ENCODE peak calls at places on chromosomes 12 and 14, in five cellular contexts. One of them, this sample, is unnamed.

GRCh38 chr12:2842948-2843347 is 8.1 kb upstream of the NRIP2 start:
- DNase-seq in GM12878: no peak
- DNase-seq in heart left ventricle: peak
- DNase-seq in sigmoid colon: no peak
- DNase-seq in gastrocnemius medialis: no peak
- DNase-seq in this sample: no peak

GRCh38 chr14:50763386-50764007 is 67.5 kb downstream of the NIN start:
- DNase-seq in GM12878: no peak
- DNase-seq in heart left ventricle: no peak
- DNase-seq in sigmoid colon: no peak
- DNase-seq in gastrocnemius medialis: no peak
- DNase-seq in this sample: no peak

GRCh38 chr12:48925218-48925871 is at the start of gene FKBP11:
- DNase-seq in GM12878: peak
- DNase-seq in heart left ventricle: peak
- DNase-seq in sigmoid colon: peak
- DNase-seq in gastrocnemius medialis: no peak
- DNase-seq in this sample: peak

GRCh38 chr12:97921957-97922722 is 459.5 kb downstream of the RMST start:
- DNase-seq in GM12878: no peak
- DNase-seq in heart left ventricle: no peak
- DNase-seq in sigmoid colon: no peak
- DNase-seq in gastrocnemius medialis: no peak
- DNase-seq in this sample: no peak

GRCh38 chr12:103735291-103735690 is 105.7 kb downstream of the NT5DC3 start:
- DNase-seq in GM12878: no peak
- DNase-seq in heart left ventricle: no peak
- DNase-seq in sigmoid colon: no peak
- DNase-seq in gastrocnemius medialis: no peak
- DNase-seq in this sample: no peak

GRCh38 chr12:75099215-75099614 is 110.4 kb downstream of the KCNC2 start:
- DNase-seq in GM12878: no peak
- DNase-seq in heart left ventricle: no peak
- DNase-seq in sigmoid colon: no peak
- DNase-seq in gastrocnemius medialis: no peak
- DNase-seq in this sample: no peak

GRCh38 chr12:121620328-121620891 is 5.9 kb upstream of the ORAI1 start:
- DNase-seq in GM12878: no peak
- DNase-seq in heart left ventricle: no peak
- DNase-seq in sigmoid colon: no peak
- DNase-seq in gastrocnemius medialis: no peak
- DNase-seq in this sample: no peak

GRCh38 chr12:52833922-52834726 is at the start of gene KRT79:
- DNase-seq in GM12878: no peak
- DNase-seq in heart left ventricle: no peak
- DNase-seq in sigmoid colon: no peak
- DNase-seq in gastrocnemius medialis: no peak
- DNase-seq in this sample: no peak

GRCh38 chr14:44462372-44462771 is 44.7 kb downstream of the FSCB start:
- DNase-seq in GM12878: no peak
- DNase-seq in heart left ventricle: no peak
- DNase-seq in sigmoid colon: no peak
- DNase-seq in gastrocnemius medialis: no peak
- DNase-seq in this sample: no peak

GRCh38 chr12:64627781-64628180 is 17.5 kb downstream of the RASSF3 start:
- DNase-seq in GM12878: no peak
- DNase-seq in heart left ventricle: no peak
- DNase-seq in sigmoid colon: no peak
- DNase-seq in gastrocnemius medialis: no peak
- DNase-seq in this sample: no peak

GRCh38 chr12:122238861-122239260 is 13.0 kb upstream of the DIABLO start:
- DNase-seq in GM12878: no peak
- DNase-seq in heart left ventricle: no peak
- DNase-seq in sigmoid colon: no peak
- DNase-seq in gastrocnemius medialis: no peak
- DNase-seq in this sample: no peak

GRCh38 chr14:21072102-21072501 is 2.0 kb downstream of the ARHGEF40 start:
- DNase-seq in GM12878: no peak
- DNase-seq in heart left ventricle: no peak
- DNase-seq in sigmoid colon: no peak
- DNase-seq in gastrocnemius medialis: no peak
- DNase-seq in this sample: no peak

GRCh38 chr12:75526655-75527511 is 15.5 kb upstream of the KRR1 start:
- DNase-seq in GM12878: peak
- DNase-seq in heart left ventricle: peak
- DNase-seq in sigmoid colon: peak
- DNase-seq in gastrocnemius medialis: no peak
- DNase-seq in this sample: no peak

GRCh38 chr14:57816568-57817284 is 49.2 kb downstream of the SLC35F4 start:
- DNase-seq in GM12878: no peak
- DNase-seq in heart left ventricle: no peak
- DNase-seq in sigmoid colon: no peak
- DNase-seq in gastrocnemius medialis: no peak
- DNase-seq in this sample: no peak

GRCh38 chr14:92649934-92650545 is 98.4 kb downstream of the LGMN start:
- DNase-seq in GM12878: no peak
- DNase-seq in heart left ventricle: no peak
- DNase-seq in sigmoid colon: peak
- DNase-seq in gastrocnemius medialis: peak
- DNase-seq in this sample: peak

GRCh38 chr12:27618836-27619235 is 77.4 kb upstream of the REP15 start:
- DNase-seq in GM12878: no peak
- DNase-seq in heart left ventricle: no peak
- DNase-seq in sigmoid colon: no peak
- DNase-seq in gastrocnemius medialis: no peak
- DNase-seq in this sample: no peak

GRCh38 chr12:70733385-70733784 is 96.2 kb upstream of the PTPRB start:
- DNase-seq in GM12878: peak
- DNase-seq in heart left ventricle: no peak
- DNase-seq in sigmoid colon: no peak
- DNase-seq in gastrocnemius medialis: no peak
- DNase-seq in this sample: no peak

GRCh38 chr12:110917467-110917866 is 2.9 kb downstream of the MYL2 start:
- DNase-seq in GM12878: no peak
- DNase-seq in heart left ventricle: no peak
- DNase-seq in sigmoid colon: no peak
- DNase-seq in gastrocnemius medialis: no peak
- DNase-seq in this sample: no peak

GRCh38 chr14:63594455-63595372 is 47.0 kb downstream of the WDR89 start:
- DNase-seq in GM12878: no peak
- DNase-seq in heart left ventricle: no peak
- DNase-seq in sigmoid colon: no peak
- DNase-seq in gastrocnemius medialis: no peak
- DNase-seq in this sample: no peak

GRCh38 chr14:22691171-22691570 is 47.0 kb upstream of the OR6J1 start:
- DNase-seq in GM12878: no peak
- DNase-seq in heart left ventricle: no peak
- DNase-seq in sigmoid colon: no peak
- DNase-seq in gastrocnemius medialis: no peak
- DNase-seq in this sample: no peak

GRCh38 chr12:13539051-13539450 is 342.5 kb downstream of the EMP1 start:
- DNase-seq in GM12878: no peak
- DNase-seq in heart left ventricle: no peak
- DNase-seq in sigmoid colon: no peak
- DNase-seq in gastrocnemius medialis: no peak
- DNase-seq in this sample: no peak

GRCh38 chr14:105570482-105570881 is 44.1 kb downstream of the TMEM121 start:
- DNase-seq in GM12878: no peak
- DNase-seq in heart left ventricle: no peak
- DNase-seq in sigmoid colon: no peak
- DNase-seq in gastrocnemius medialis: no peak
- DNase-seq in this sample: no peak

GRCh38 chr12:52044284-52044983 is 6.8 kb upstream of the NR4A1 start:
- DNase-seq in GM12878: no peak
- DNase-seq in heart left ventricle: peak
- DNase-seq in sigmoid colon: peak
- DNase-seq in gastrocnemius medialis: peak
- DNase-seq in this sample: peak

GRCh38 chr14:73833024-73833423 is 18.6 kb upstream of the PTGR2 start:
- DNase-seq in GM12878: no peak
- DNase-seq in heart left ventricle: no peak
- DNase-seq in sigmoid colon: no peak
- DNase-seq in gastrocnemius medialis: no peak
- DNase-seq in this sample: no peak

GRCh38 chr12:76804435-76804976 is 40.6 kb downstream of the ZDHHC17 start:
- DNase-seq in GM12878: no peak
- DNase-seq in heart left ventricle: no peak
- DNase-seq in sigmoid colon: no peak
- DNase-seq in gastrocnemius medialis: no peak
- DNase-seq in this sample: no peak

GRCh38 chr12:64457036-64457435 is 5.1 kb downstream of the TBK1 start:
- DNase-seq in GM12878: no peak
- DNase-seq in heart left ventricle: no peak
- DNase-seq in sigmoid colon: no peak
- DNase-seq in gastrocnemius medialis: no peak
- DNase-seq in this sample: no peak

GRCh38 chr12:75964150-75964549 is 67.4 kb downstream of the PHLDA1 start:
- DNase-seq in GM12878: no peak
- DNase-seq in heart left ventricle: no peak
- DNase-seq in sigmoid colon: no peak
- DNase-seq in gastrocnemius medialis: no peak
- DNase-seq in this sample: peak

GRCh38 chr14:79587194-79587593 is 624.1 kb downstream of the DIO2 start:
- DNase-seq in GM12878: no peak
- DNase-seq in heart left ventricle: no peak
- DNase-seq in sigmoid colon: no peak
- DNase-seq in gastrocnemius medialis: no peak
- DNase-seq in this sample: no peak

DNA sequence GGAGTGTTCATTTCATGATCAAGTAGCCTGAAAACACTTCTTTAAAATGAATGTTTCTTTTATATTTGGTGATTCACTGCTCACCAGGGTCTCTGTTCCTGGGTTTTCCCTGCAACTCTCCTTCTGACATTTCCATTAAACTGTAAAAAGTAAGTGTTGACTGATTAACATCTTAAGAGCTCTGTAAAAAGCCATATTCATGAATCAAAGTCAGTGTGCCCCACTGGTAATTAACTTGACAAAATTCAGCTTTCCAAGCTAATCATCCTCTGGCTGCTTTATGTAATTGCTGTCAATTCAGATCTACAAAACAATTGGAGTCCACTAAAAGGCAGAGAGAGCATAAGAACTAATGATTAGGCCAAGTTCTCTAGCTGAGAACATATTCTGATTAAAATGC is 41.6 kb downstream of the CNTN1 start:
- DNase-seq in GM12878: no peak
- DNase-seq in heart left ventricle: no peak
- DNase-seq in sigmoid colon: no peak
- DNase-seq in gastrocnemius medialis: no peak
- DNase-seq in this sample: no peak
- H3K27ac ChIP-seq in GM12878: no peak
- H3K27ac ChIP-seq in heart left ventricle: no peak
- H3K27ac ChIP-seq in sigmoid colon: no peak
- H3K27ac ChIP-seq in gastrocnemius medialis: no peak
- H3K27ac ChIP-seq in this sample: no peak

GRCh38 chr12:119181944-119182343 is 3.2 kb downstream of the HSPB8 start:
- DNase-seq in GM12878: no peak
- DNase-seq in heart left ventricle: no peak
- DNase-seq in sigmoid colon: no peak
- DNase-seq in gastrocnemius medialis: no peak
- DNase-seq in this sample: no peak

GRCh38 chr12:119181202-119181601 is 2.5 kb downstream of the HSPB8 start:
- DNase-seq in GM12878: no peak
- DNase-seq in heart left ventricle: no peak
- DNase-seq in sigmoid colon: no peak
- DNase-seq in gastrocnemius medialis: no peak
- DNase-seq in this sample: no peak

GRCh38 chr12:119180380-119181040 is 1.8 kb downstream of the HSPB8 start:
- DNase-seq in GM12878: no peak
- DNase-seq in heart left ventricle: peak
- DNase-seq in sigmoid colon: peak
- DNase-seq in gastrocnemius medialis: peak
- DNase-seq in this sample: peak

GRCh38 chr12:119183942-119184695 is 5.4 kb downstream of the HSPB8 start:
- DNase-seq in GM12878: no peak
- DNase-seq in heart left ventricle: no peak
- DNase-seq in sigmoid colon: peak
- DNase-seq in gastrocnemius medialis: peak
- DNase-seq in this sample: no peak

DNA sequence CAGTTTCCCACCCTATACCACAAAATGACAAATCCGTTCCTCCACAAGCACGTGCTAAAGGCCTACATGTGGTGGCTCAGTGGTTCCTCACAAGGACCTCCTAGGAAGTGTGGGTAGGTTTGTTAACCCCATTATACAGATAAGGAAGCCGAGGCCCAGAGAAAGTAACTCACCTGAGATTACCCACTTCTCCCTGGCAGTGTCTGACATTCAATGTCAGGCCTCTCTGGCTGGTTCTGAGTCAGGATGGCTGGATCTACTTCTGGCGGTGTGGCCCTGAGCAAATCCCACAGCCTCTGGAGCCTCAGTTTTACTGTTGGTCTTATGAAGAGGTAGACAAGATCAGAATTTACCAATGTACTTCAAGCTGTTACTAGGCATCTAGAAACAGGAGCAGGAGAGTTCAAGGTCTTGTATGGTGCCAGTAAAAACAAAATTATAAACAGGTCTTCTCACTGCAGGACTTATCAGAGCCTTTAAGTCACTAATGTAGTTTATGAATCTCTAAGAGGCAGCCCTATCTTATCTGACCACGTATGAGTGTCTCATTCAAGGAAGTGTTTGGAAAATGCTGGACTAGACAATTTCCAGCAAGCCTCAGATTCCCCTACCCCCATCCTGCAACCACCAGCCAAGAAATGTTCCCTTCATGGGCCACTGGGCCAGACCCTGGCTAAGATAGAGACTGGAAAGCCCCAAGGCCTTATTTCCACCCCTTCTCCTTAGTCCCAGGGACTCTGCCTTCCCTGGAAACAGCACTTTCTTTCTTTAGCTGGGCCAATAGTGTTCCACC is 4.2 kb downstream of the HSPB8 start:
- DNase-seq in GM12878: no peak
- DNase-seq in heart left ventricle: no peak
- DNase-seq in sigmoid colon: no peak
- DNase-seq in gastrocnemius medialis: peak
- DNase-seq in this sample: peak
- H3K4me3 ChIP-seq in GM12878: no peak
- H3K4me3 ChIP-seq in heart left ventricle: peak
- H3K4me3 ChIP-seq in sigmoid colon: peak
- H3K4me3 ChIP-seq in gastrocnemius medialis: peak
- H3K4me3 ChIP-seq in this sample: no peak

GRCh38 chr12:4829161-4829792 is 80.4 kb upstream of the KCNA1 start:
- DNase-seq in GM12878: peak
- DNase-seq in heart left ventricle: no peak
- DNase-seq in sigmoid colon: no peak
- DNase-seq in gastrocnemius medialis: no peak
- DNase-seq in this sample: no peak
- TF ChIP-seq POLR2A in GM12878: no peak
- TF ChIP-seq POLR2A in heart left ventricle: no peak
- TF ChIP-seq POLR2A in sigmoid colon: no peak
- TF ChIP-seq POLR2A in gastrocnemius medialis: no peak
- TF ChIP-seq POLR2A in this sample: no peak

GRCh38 chr12:120356567-120357030 is 12.4 kb downstream of the MSI1 start:
- DNase-seq in GM12878: peak
- DNase-seq in heart left ventricle: peak
- DNase-seq in sigmoid colon: peak
- DNase-seq in gastrocnemius medialis: peak
- DNase-seq in this sample: peak
- H3K27ac ChIP-seq in GM12878: no peak
- H3K27ac ChIP-seq in heart left ventricle: peak
- H3K27ac ChIP-seq in sigmoid colon: no peak
- H3K27ac ChIP-seq in gastrocnemius medialis: no peak
- H3K27ac ChIP-seq in this sample: no peak

GRCh38 chr12:24109381-24110039 is 160.0 kb upstream of the SOX5 start:
- DNase-seq in GM12878: peak
- DNase-seq in heart left ventricle: no peak
- DNase-seq in sigmoid colon: no peak
- DNase-seq in gastrocnemius medialis: no peak
- DNase-seq in this sample: no peak
- H3K4me3 ChIP-seq in GM12878: no peak
- H3K4me3 ChIP-seq in heart left ventricle: no peak
- H3K4me3 ChIP-seq in sigmoid colon: no peak
- H3K4me3 ChIP-seq in gastrocnemius medialis: no peak
- H3K4me3 ChIP-seq in this sample: no peak